ENCODE peak calls at places on chromosomes 1 and 21, in seven cellular contexts. One of them, this sample, is unnamed.

GRCh38 chr1:46816930-46817329 is 18.1 kb downstream of the CYP4B1 start:
- DNase-seq in HepG2: no peak
- DNase-seq in adrenal gland: no peak
- DNase-seq in foreskin keratinocyte: no peak
- DNase-seq in lung: no peak
- DNase-seq in spleen: no peak
- DNase-seq in ovary: no peak
- DNase-seq in this sample: no peak

GRCh38 chr1:53343831-53344668 is 16.2 kb upstream of the LRP8 start:
- DNase-seq in HepG2: no peak
- DNase-seq in adrenal gland: peak
- DNase-seq in foreskin keratinocyte: no peak
- DNase-seq in lung: no peak
- DNase-seq in spleen: peak
- DNase-seq in ovary: no peak
- DNase-seq in this sample: no peak

GRCh38 chr1:247906504-247907047 is 11.2 kb downstream of the OR2W3 start:
- DNase-seq in HepG2: no peak
- DNase-seq in adrenal gland: no peak
- DNase-seq in foreskin keratinocyte: peak
- DNase-seq in lung: no peak
- DNase-seq in spleen: no peak
- DNase-seq in ovary: no peak
- DNase-seq in this sample: peak

GRCh38 chr1:40648928-40649591 is 16.4 kb downstream of the RIMS3 start:
- DNase-seq in HepG2: no peak
- DNase-seq in adrenal gland: no peak
- DNase-seq in foreskin keratinocyte: no peak
- DNase-seq in lung: no peak
- DNase-seq in spleen: no peak
- DNase-seq in ovary: no peak
- DNase-seq in this sample: no peak

GRCh38 chr1:241411056-241411775 is 54.2 kb upstream of the RGS7 start:
- DNase-seq in HepG2: no peak
- DNase-seq in adrenal gland: no peak
- DNase-seq in foreskin keratinocyte: no peak
- DNase-seq in lung: no peak
- DNase-seq in spleen: no peak
- DNase-seq in ovary: no peak
- DNase-seq in this sample: no peak

GRCh38 chr1:84510165-84510564 is 3.8 kb upstream of the GNG5 start:
- DNase-seq in HepG2: no peak
- DNase-seq in adrenal gland: no peak
- DNase-seq in foreskin keratinocyte: no peak
- DNase-seq in lung: no peak
- DNase-seq in spleen: no peak
- DNase-seq in ovary: no peak
- DNase-seq in this sample: no peak

GRCh38 chr1:184163674-184164470 is 112.3 kb downstream of the TSEN15 start:
- DNase-seq in HepG2: no peak
- DNase-seq in adrenal gland: no peak
- DNase-seq in foreskin keratinocyte: peak
- DNase-seq in lung: no peak
- DNase-seq in spleen: no peak
- DNase-seq in ovary: no peak
- DNase-seq in this sample: peak

GRCh38 chr1:64624446-64624766 is 120.5 kb upstream of the RAVER2 start:
- DNase-seq in HepG2: no peak
- DNase-seq in adrenal gland: no peak
- DNase-seq in foreskin keratinocyte: peak
- DNase-seq in lung: no peak
- DNase-seq in spleen: no peak
- DNase-seq in ovary: no peak
- DNase-seq in this sample: no peak

GRCh38 chr1:172708452-172708851 is 49.5 kb downstream of the FASLG start:
- DNase-seq in HepG2: no peak
- DNase-seq in adrenal gland: no peak
- DNase-seq in foreskin keratinocyte: no peak
- DNase-seq in lung: no peak
- DNase-seq in spleen: no peak
- DNase-seq in ovary: no peak
- DNase-seq in this sample: no peak

GRCh38 chr1:116856312-116856711 is 53.4 kb upstream of the PTGFRN start:
- DNase-seq in HepG2: no peak
- DNase-seq in adrenal gland: no peak
- DNase-seq in foreskin keratinocyte: no peak
- DNase-seq in lung: no peak
- DNase-seq in spleen: no peak
- DNase-seq in ovary: no peak
- DNase-seq in this sample: no peak

GRCh38 chr1:116857092-116857491 is 52.6 kb upstream of the PTGFRN start:
- DNase-seq in HepG2: no peak
- DNase-seq in adrenal gland: no peak
- DNase-seq in foreskin keratinocyte: no peak
- DNase-seq in lung: no peak
- DNase-seq in spleen: no peak
- DNase-seq in ovary: no peak
- DNase-seq in this sample: no peak

GRCh38 chr1:116855220-116855619 is 54.5 kb upstream of the PTGFRN start:
- DNase-seq in HepG2: no peak
- DNase-seq in adrenal gland: peak
- DNase-seq in foreskin keratinocyte: no peak
- DNase-seq in lung: no peak
- DNase-seq in spleen: no peak
- DNase-seq in ovary: peak
- DNase-seq in this sample: no peak

GRCh38 chr1:116855788-116856187 is 53.9 kb upstream of the PTGFRN start:
- DNase-seq in HepG2: no peak
- DNase-seq in adrenal gland: no peak
- DNase-seq in foreskin keratinocyte: no peak
- DNase-seq in lung: no peak
- DNase-seq in spleen: no peak
- DNase-seq in ovary: no peak
- DNase-seq in this sample: no peak

DNA sequence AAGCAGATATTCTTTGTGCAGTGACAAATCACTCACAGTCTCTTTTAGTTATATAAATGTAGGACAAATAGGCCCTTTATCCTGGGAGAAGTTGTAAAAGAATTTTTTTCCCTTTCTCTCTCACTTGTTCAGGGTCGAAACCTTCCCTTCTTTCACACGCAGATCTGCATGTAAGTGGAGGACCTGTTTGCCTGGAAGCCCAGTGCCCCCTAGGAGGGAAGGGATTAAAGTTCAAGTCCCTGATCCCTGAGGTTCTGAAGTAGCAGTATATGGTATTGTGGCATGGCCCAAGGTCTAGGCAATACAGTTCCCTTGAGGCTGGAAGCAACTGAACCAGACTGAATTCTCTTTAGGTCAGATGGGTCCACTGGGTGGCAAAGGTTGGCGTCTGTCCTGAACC is 48.6 kb upstream of the PTGFRN start:
- DNase-seq in HepG2: no peak
- DNase-seq in adrenal gland: no peak
- DNase-seq in foreskin keratinocyte: no peak
- DNase-seq in lung: no peak
- DNase-seq in spleen: no peak
- DNase-seq in ovary: no peak
- DNase-seq in this sample: no peak
- H3K27ac ChIP-seq in HepG2: no peak
- H3K27ac ChIP-seq in adrenal gland: no peak
- H3K27ac ChIP-seq in foreskin keratinocyte: no peak
- H3K27ac ChIP-seq in lung: no peak
- H3K27ac ChIP-seq in spleen: no peak
- H3K27ac ChIP-seq in ovary: no peak
- H3K27ac ChIP-seq in this sample: no peak

GRCh38 chr1:235430991-235431390 is 63.8 kb downstream of the TBCE start:
- DNase-seq in HepG2: no peak
- DNase-seq in adrenal gland: no peak
- DNase-seq in foreskin keratinocyte: no peak
- DNase-seq in lung: no peak
- DNase-seq in spleen: no peak
- DNase-seq in ovary: no peak
- DNase-seq in this sample: no peak

GRCh38 chr1:235429143-235429542 is 61.9 kb downstream of the TBCE start:
- DNase-seq in HepG2: no peak
- DNase-seq in adrenal gland: no peak
- DNase-seq in foreskin keratinocyte: no peak
- DNase-seq in lung: no peak
- DNase-seq in spleen: no peak
- DNase-seq in ovary: no peak
- DNase-seq in this sample: peak

DNA sequence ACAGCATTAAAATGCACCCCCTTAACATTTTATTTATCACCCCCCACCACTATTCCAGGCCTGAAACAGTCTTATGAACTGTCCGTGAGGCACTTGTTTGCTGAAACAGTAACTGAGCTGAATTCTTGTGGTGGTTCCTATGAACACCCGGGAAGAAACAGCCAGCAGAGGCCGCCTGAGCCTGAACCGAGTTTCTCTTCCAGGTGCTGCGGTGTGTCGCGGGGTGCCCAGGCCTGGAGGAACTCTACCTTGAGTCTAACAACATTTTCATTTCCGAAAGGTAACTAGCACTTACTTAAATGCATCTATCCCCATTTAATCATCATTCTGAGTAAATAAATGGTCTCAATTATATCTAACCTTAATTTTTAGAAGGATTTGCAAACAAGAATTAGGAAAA is 66.8 kb downstream of the TBCE start:
- DNase-seq in HepG2: no peak
- DNase-seq in adrenal gland: no peak
- DNase-seq in foreskin keratinocyte: no peak
- DNase-seq in lung: no peak
- DNase-seq in spleen: no peak
- DNase-seq in ovary: no peak
- DNase-seq in this sample: no peak
- TF ChIP-seq CTCF in HepG2: peak
- TF ChIP-seq CTCF in adrenal gland: no peak
- TF ChIP-seq CTCF in foreskin keratinocyte: peak
- TF ChIP-seq CTCF in lung: no peak
- TF ChIP-seq CTCF in spleen: no peak
- TF ChIP-seq CTCF in ovary: no peak
- TF ChIP-seq CTCF in this sample: no peak

DNA sequence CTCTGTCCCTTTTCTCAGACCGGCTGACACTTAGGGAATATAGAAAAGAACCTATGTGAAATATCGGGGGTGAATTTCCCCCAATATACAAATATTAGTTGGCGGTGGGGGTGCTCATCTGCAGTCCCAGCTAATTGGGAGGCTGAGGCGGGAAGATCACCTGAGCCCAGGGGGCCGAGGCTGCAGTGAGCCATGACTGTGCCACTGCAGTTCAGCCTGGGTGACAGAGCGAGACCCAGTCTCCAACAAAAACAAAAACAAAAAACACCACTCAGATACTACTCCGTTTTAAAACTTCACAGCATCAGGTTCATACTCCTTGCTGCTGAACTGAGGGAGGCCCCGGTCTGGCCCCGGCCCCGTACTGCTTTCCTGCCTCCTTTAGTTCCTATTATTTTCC is 5.9 kb upstream of the EXOSC10 start:
- DNase-seq in HepG2: no peak
- DNase-seq in adrenal gland: no peak
- DNase-seq in foreskin keratinocyte: no peak
- DNase-seq in lung: no peak
- DNase-seq in spleen: no peak
- DNase-seq in ovary: no peak
- DNase-seq in this sample: no peak
- H3K27ac ChIP-seq in HepG2: no peak
- H3K27ac ChIP-seq in adrenal gland: no peak
- H3K27ac ChIP-seq in foreskin keratinocyte: no peak
- H3K27ac ChIP-seq in lung: no peak
- H3K27ac ChIP-seq in spleen: no peak
- H3K27ac ChIP-seq in ovary: no peak
- H3K27ac ChIP-seq in this sample: no peak

GRCh38 chr1:1899266-1899966 is 8.5 kb upstream of the GNB1 start:
- DNase-seq in HepG2: peak
- DNase-seq in adrenal gland: no peak
- DNase-seq in foreskin keratinocyte: no peak
- DNase-seq in lung: no peak
- DNase-seq in spleen: no peak
- DNase-seq in ovary: no peak
- DNase-seq in this sample: no peak
- TF ChIP-seq CTCF in HepG2: peak
- TF ChIP-seq CTCF in adrenal gland: peak
- TF ChIP-seq CTCF in foreskin keratinocyte: no peak
- TF ChIP-seq CTCF in lung: no peak
- TF ChIP-seq CTCF in spleen: no peak
- TF ChIP-seq CTCF in ovary: no peak
- TF ChIP-seq CTCF in this sample: no peak

GRCh38 chr21:41669533-41669830 is 97.4 kb downstream of the RIPK4 start:
- DNase-seq in HepG2: no peak
- DNase-seq in adrenal gland: no peak
- DNase-seq in foreskin keratinocyte: no peak
- DNase-seq in lung: no peak
- DNase-seq in spleen: peak
- DNase-seq in ovary: no peak
- DNase-seq in this sample: no peak

GRCh38 chr21:41668686-41669532 is 97.9 kb downstream of the RIPK4 start:
- DNase-seq in HepG2: no peak
- DNase-seq in adrenal gland: no peak
- DNase-seq in foreskin keratinocyte: peak
- DNase-seq in lung: no peak
- DNase-seq in spleen: peak
- DNase-seq in ovary: no peak
- DNase-seq in this sample: no peak

GRCh38 chr21:41666641-41667051 is 100.2 kb downstream of the RIPK4 start:
- DNase-seq in HepG2: no peak
- DNase-seq in adrenal gland: no peak
- DNase-seq in foreskin keratinocyte: no peak
- DNase-seq in lung: no peak
- DNase-seq in spleen: peak
- DNase-seq in ovary: no peak
- DNase-seq in this sample: no peak

GRCh38 chr21:41667136-41667535 is 99.7 kb downstream of the RIPK4 start:
- DNase-seq in HepG2: no peak
- DNase-seq in adrenal gland: no peak
- DNase-seq in foreskin keratinocyte: no peak
- DNase-seq in lung: no peak
- DNase-seq in spleen: peak
- DNase-seq in ovary: no peak
- DNase-seq in this sample: no peak

DNA sequence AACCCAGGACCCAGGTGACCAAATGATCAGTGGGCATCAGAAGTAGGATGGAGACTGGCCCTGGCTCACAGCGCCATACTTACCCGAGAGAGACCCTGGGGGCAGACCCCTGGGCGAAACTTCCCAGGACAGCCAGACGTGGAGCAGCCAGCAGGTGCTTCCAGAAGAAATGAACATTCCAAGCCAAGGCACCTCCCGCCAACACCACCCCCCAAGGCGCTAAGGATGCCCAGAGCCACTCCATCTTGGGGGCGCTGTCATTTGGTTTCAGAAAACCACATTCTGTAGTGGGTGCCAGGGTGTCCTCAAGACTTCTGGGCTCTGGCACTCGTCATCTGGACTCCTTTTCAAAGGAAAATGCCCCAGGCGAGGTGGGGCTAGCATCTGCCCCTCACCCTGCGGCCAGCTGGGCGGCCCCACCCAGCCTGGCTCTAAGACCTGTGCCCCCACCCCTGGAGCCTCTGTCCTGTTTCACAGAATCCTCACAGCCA is 98.8 kb downstream of the RIPK4 start:
- DNase-seq in HepG2: no peak
- DNase-seq in adrenal gland: no peak
- DNase-seq in foreskin keratinocyte: no peak
- DNase-seq in lung: no peak
- DNase-seq in spleen: peak
- DNase-seq in ovary: no peak
- DNase-seq in this sample: no peak
- H3K27ac ChIP-seq in HepG2: no peak
- H3K27ac ChIP-seq in adrenal gland: no peak
- H3K27ac ChIP-seq in foreskin keratinocyte: peak
- H3K27ac ChIP-seq in lung: no peak
- H3K27ac ChIP-seq in spleen: no peak
- H3K27ac ChIP-seq in ovary: no peak
- H3K27ac ChIP-seq in this sample: peak